ENCODE peak calls at places on chromosomes 1 and 21, in eight cellular contexts. One of them, this sample, is unnamed.

GRCh38 chr1:6638226-6638625 is 13.6 kb downstream of the THAP3 start:
- DNase-seq in HTR-8/SVneo: no peak
- DNase-seq in anterior cingulate cortex: peak
- DNase-seq in Kasumi-1: no peak
- DNase-seq in small intestine: no peak
- DNase-seq in LoVo: no peak
- DNase-seq in germinal center: no peak
- DNase-seq in dermis microvascular lymphatic vessel endothelial cell: no peak
- DNase-seq in this sample: peak

GRCh38 chr1:16396591-16396990 is 29.5 kb downstream of the SZRD1 start:
- DNase-seq in germinal center: no peak
- DNase-seq in dermis microvascular lymphatic vessel endothelial cell: peak
- DNase-seq in HTR-8/SVneo: peak
- DNase-seq in anterior cingulate cortex: no peak
- DNase-seq in small intestine: no peak
- DNase-seq in Kasumi-1: no peak
- DNase-seq in LoVo: no peak
- DNase-seq in this sample: peak

GRCh38 chr1:52423055-52423454 is 18.7 kb downstream of the PRPF38A start:
- DNase-seq in HTR-8/SVneo: no peak
- DNase-seq in LoVo: no peak
- DNase-seq in small intestine: no peak
- DNase-seq in dermis microvascular lymphatic vessel endothelial cell: no peak
- DNase-seq in Kasumi-1: no peak
- DNase-seq in anterior cingulate cortex: no peak
- DNase-seq in germinal center: no peak
- DNase-seq in this sample: no peak

GRCh38 chr1:94113592-94114322 is 7.2 kb downstream of the ABCA4 start:
- DNase-seq in Kasumi-1: no peak
- DNase-seq in germinal center: no peak
- DNase-seq in HTR-8/SVneo: no peak
- DNase-seq in anterior cingulate cortex: no peak
- DNase-seq in dermis microvascular lymphatic vessel endothelial cell: no peak
- DNase-seq in LoVo: no peak
- DNase-seq in small intestine: no peak
- DNase-seq in this sample: no peak

GRCh38 chr21:32585970-32586369 is 647 bp upstream of the TCP10L start:
- DNase-seq in HTR-8/SVneo: no peak
- DNase-seq in small intestine: no peak
- DNase-seq in Kasumi-1: no peak
- DNase-seq in germinal center: no peak
- DNase-seq in LoVo: no peak
- DNase-seq in dermis microvascular lymphatic vessel endothelial cell: no peak
- DNase-seq in anterior cingulate cortex: no peak
- DNase-seq in this sample: no peak

GRCh38 chr1:210702512-210702911 is 373.8 kb downstream of the HHAT start:
- DNase-seq in dermis microvascular lymphatic vessel endothelial cell: no peak
- DNase-seq in HTR-8/SVneo: no peak
- DNase-seq in LoVo: no peak
- DNase-seq in Kasumi-1: no peak
- DNase-seq in anterior cingulate cortex: no peak
- DNase-seq in small intestine: no peak
- DNase-seq in germinal center: no peak
- DNase-seq in this sample: no peak

GRCh38 chr1:95699274-95699953 is 465.4 kb downstream of the RWDD3 start:
- DNase-seq in Kasumi-1: no peak
- DNase-seq in small intestine: no peak
- DNase-seq in LoVo: no peak
- DNase-seq in germinal center: no peak
- DNase-seq in anterior cingulate cortex: no peak
- DNase-seq in dermis microvascular lymphatic vessel endothelial cell: no peak
- DNase-seq in HTR-8/SVneo: no peak
- DNase-seq in this sample: no peak

GRCh38 chr1:27528701-27529637 is 39.0 kb upstream of the WASF2 start:
- DNase-seq in dermis microvascular lymphatic vessel endothelial cell: peak
- DNase-seq in germinal center: no peak
- DNase-seq in Kasumi-1: peak
- DNase-seq in small intestine: no peak
- DNase-seq in HTR-8/SVneo: no peak
- DNase-seq in LoVo: no peak
- DNase-seq in anterior cingulate cortex: peak
- DNase-seq in this sample: peak

GRCh38 chr1:31937300-31938183 is 626 bp downstream of the PTP4A2 start:
- DNase-seq in small intestine: peak
- DNase-seq in HTR-8/SVneo: peak
- DNase-seq in Kasumi-1: peak
- DNase-seq in dermis microvascular lymphatic vessel endothelial cell: peak
- DNase-seq in LoVo: no peak
- DNase-seq in anterior cingulate cortex: peak
- DNase-seq in germinal center: peak
- DNase-seq in this sample: peak

GRCh38 chr1:150622219-150622975 is 7.0 kb downstream of the ENSA start:
- DNase-seq in anterior cingulate cortex: no peak
- DNase-seq in LoVo: no peak
- DNase-seq in germinal center: no peak
- DNase-seq in dermis microvascular lymphatic vessel endothelial cell: peak
- DNase-seq in HTR-8/SVneo: no peak
- DNase-seq in small intestine: no peak
- DNase-seq in Kasumi-1: no peak
- DNase-seq in this sample: no peak

GRCh38 chr1:4416189-4416588 is 238.2 kb upstream of the AJAP1 start:
- DNase-seq in anterior cingulate cortex: no peak
- DNase-seq in HTR-8/SVneo: no peak
- DNase-seq in dermis microvascular lymphatic vessel endothelial cell: no peak
- DNase-seq in small intestine: no peak
- DNase-seq in Kasumi-1: no peak
- DNase-seq in germinal center: no peak
- DNase-seq in LoVo: no peak
- DNase-seq in this sample: no peak

GRCh38 chr21:29208666-29209059 is 78.2 kb downstream of the MAP3K7CL start:
- DNase-seq in anterior cingulate cortex: no peak
- DNase-seq in LoVo: no peak
- DNase-seq in dermis microvascular lymphatic vessel endothelial cell: peak
- DNase-seq in germinal center: no peak
- DNase-seq in small intestine: no peak
- DNase-seq in Kasumi-1: no peak
- DNase-seq in HTR-8/SVneo: no peak
- DNase-seq in this sample: peak